ENCODE peak calls at places on chromosomes 4 and X, in ten cellular contexts. I is stimulated activated CD4-positive, alpha-beta T cell treated with anti-CD3 and anti-CD28 coated beads, Interleukin-1b, Interleukin-23, amount 100 ng/mL, for 24 hours; E is foreskin fibroblast; Q is EL; K is A549; P is Right ventricle myocardium superior; R is fibroblast of pulmonary artery; J is HTR-8/SVneo; V is GM03348; Z is NCI-H2081. N is an unnamed sample.

GRCh38 chrX:80335062-80335830 is 85.0 kb upstream of the TENT5D start:
- DNase-seq in E (no peak), V (peak), K (peak), P (peak), J (no peak), Q (no peak), I (no peak), Z (peak), R (peak), N (peak)

GRCh38 chr4:16161866-16162408 is 64.3 kb downstream of the TAPT1 start:
- DNase-seq in P (no peak), K (no peak), Q (no peak), V (no peak), E (no peak), Z (no peak), I (no peak), R (no peak), J (no peak), N (no peak)

GRCh38 chr4:173125216-173125812 is 43.3 kb upstream of the GALNT7 start:
- DNase-seq in J (no peak), Q (no peak), I (no peak), E (no peak), K (no peak), V (no peak), Z (no peak), P (no peak), R (no peak), N (no peak)

GRCh38 chr4:95715830-95716229 is 124.1 kb upstream of the PDHA2 start:
- DNase-seq in P (no peak), E (no peak), V (no peak), Z (no peak), Q (no peak), R (no peak), I (no peak), K (no peak), J (no peak), N (no peak)

GRCh38 chr4:1297456-1298325 is 8.0 kb downstream of the MAEA start:
- DNase-seq in K (no peak), Q (no peak), J (no peak), Z (no peak), V (no peak), P (no peak), E (no peak), I (no peak), R (no peak), N (no peak)

GRCh38 chrX:10729000-10729399 is 108.6 kb upstream of the MID1 start:
- DNase-seq in I (no peak), E (no peak), V (no peak), Z (no peak), Q (no peak), K (no peak), J (no peak), R (no peak), P (no peak), N (no peak)

GRCh38 chrX:41737065-41737464 is 13.1 kb downstream of the GPR82 start:
- DNase-seq in R (no peak), K (no peak), E (no peak), Q (no peak), I (no peak), V (no peak), P (no peak), Z (no peak), J (no peak), N (no peak)

GRCh38 chr4:3065551-3065950 is 8.8 kb downstream of the HTT-AS start:
- DNase-seq in R (no peak), E (no peak), Q (no peak), I (no peak), P (no peak), Z (no peak), V (no peak), J (no peak), K (no peak), N (no peak)

GRCh38 chr4:119300072-119300387 is 21.9 kb downstream of the FABP2 start:
- DNase-seq in J (no peak), P (peak), R (peak), I (no peak), Q (peak), Z (no peak), K (peak), V (peak), E (no peak), N (peak)

GRCh38 chr4:73762409-73762808 is 22.0 kb downstream of the CXCL8 start:
- DNase-seq in Z (no peak), Q (no peak), R (no peak), J (no peak), P (no peak), K (no peak), V (no peak), E (no peak), I (no peak), N (no peak)

GRCh38 chrX:12002876-12003275 is 135.4 kb upstream of the FRMPD4 start:
- DNase-seq in Z (no peak), Q (no peak), R (no peak), I (no peak), V (no peak), J (no peak), K (no peak), E (no peak), P (no peak), N (no peak)

GRCh38 chrX:134580947-134581346 is 77.3 kb downstream of the PLAC1 start:
- DNase-seq in I (no peak), P (no peak), R (peak), Q (no peak), K (no peak), E (peak), V (peak), J (no peak), Z (no peak), N (no peak)

GRCh38 chr4:2255501-2256155 is 6.3 kb downstream of the MXD4 start:
- DNase-seq in Z (peak), J (no peak), I (no peak), R (peak), K (no peak), V (no peak), P (peak), E (no peak), Q (no peak), N (no peak)

GRCh38 chrX:47483310-47484268 is 567 bp upstream of the ZNF41 start:
- DNase-seq in I (no peak), E (no peak), R (peak), V (peak), P (peak), K (no peak), J (no peak), Q (peak), Z (no peak), N (peak)

GRCh38 chr4:1264942-1265341 is 16.0 kb upstream of the CTBP1 start:
- DNase-seq in K (no peak), Q (no peak), V (no peak), J (no peak), I (no peak), Z (no peak), E (no peak), P (no peak), R (no peak), N (no peak)

GRCh38 chr4:178632415-178632814 is 1190.2 kb upstream of the AGA start:
- DNase-seq in V (no peak), Q (no peak), P (no peak), Z (no peak), I (no peak), R (no peak), E (no peak), J (no peak), K (no peak), N (peak)

GRCh38 chrX:153642655-153643430 is 4.2 kb upstream of the DUSP9 start:
- DNase-seq in E (no peak), R (no peak), I (no peak), K (no peak), V (no peak), Q (no peak), P (no peak), J (no peak), Z (no peak), N (peak)